ENCODE peak calls at places on chromosome 1, in nine cellular contexts. X is A673, R is NCI-H2081, D is substantia nigra, S is astrocyte of the spinal cord, I is uterus, O is Kasumi-1, E is GM12864, B is head of caudate nucleus. Z is an unnamed sample.

GRCh38 chr1:201277441-201277840 is 5.9 kb upstream of the PKP1 start:
- DNase-seq in X (no peak), R (no peak), D (no peak), S (no peak), I (no peak), O (no peak), E (no peak), B (no peak), Z (no peak)

GRCh38 chr1:157968951-157969350 is 24.5 kb upstream of the KIRREL1 start:
- DNase-seq in X (peak), R (no peak), D (no peak), S (peak), I (peak), O (no peak), E (no peak), B (no peak), Z (no peak)

GRCh38 chr1:37574834-37575479 is 18.2 kb downstream of the DNALI1 start:
- DNase-seq in X (no peak), R (no peak), D (no peak), S (peak), I (no peak), O (no peak), E (no peak), B (no peak), Z (no peak)

GRCh38 chr1:78370779-78371482 is 119.8 kb upstream of the PTGFR start:
- DNase-seq in X (no peak), R (no peak), D (no peak), S (peak), I (no peak), O (no peak), E (no peak), B (no peak), Z (no peak)

GRCh38 chr1:241896670-241896962 is 48.6 kb downstream of the EXO1 start:
- DNase-seq in X (no peak), R (no peak), D (no peak), S (no peak), I (no peak), O (no peak), E (no peak), B (no peak), Z (no peak)

GRCh38 chr1:44831516-44831915 is 11.5 kb downstream of the PTCH2 start:
- DNase-seq in X (no peak), R (peak), D (no peak), S (no peak), I (no peak), O (no peak), E (no peak), B (no peak), Z (no peak)

GRCh38 chr1:214306270-214306669 is 25.3 kb downstream of the SMYD2 start:
- DNase-seq in X (no peak), R (no peak), D (no peak), S (no peak), I (no peak), O (no peak), E (no peak), B (no peak), Z (no peak)

GRCh38 chr1:197180252-197180878 is 33.9 kb upstream of the ASPM start:
- DNase-seq in X (peak), R (peak), D (no peak), S (peak), I (no peak), O (peak), E (no peak), B (peak), Z (no peak)

GRCh38 chr1:43177691-43178090 is 5.6 kb downstream of the CFAP57 start:
- DNase-seq in X (no peak), R (no peak), D (no peak), S (no peak), I (no peak), O (no peak), E (no peak), B (no peak), Z (no peak)

GRCh38 chr1:174996474-174996873 is 3.3 kb upstream of the CACYBP start:
- DNase-seq in X (no peak), R (no peak), D (no peak), S (peak), I (no peak), O (no peak), E (no peak), B (no peak), Z (no peak)

GRCh38 chr1:110344152-110344551 is 5.0 kb downstream of the RBM15 start:
- DNase-seq in X (no peak), R (no peak), D (no peak), S (no peak), I (no peak), O (no peak), E (no peak), B (no peak), Z (no peak)

GRCh38 chr1:31955917-31956736 is 18.0 kb upstream of the PTP4A2 start:
- DNase-seq in X (peak), R (no peak), D (no peak), S (peak), I (peak), O (peak), E (peak), B (peak), Z (peak)

GRCh38 chr1:11046625-11047365 is at the start of gene MASP2:
- DNase-seq in X (no peak), R (no peak), D (no peak), S (no peak), I (no peak), O (no peak), E (no peak), B (no peak), Z (no peak)

GRCh38 chr1:54835131-54835898 is 34.2 kb upstream of the TTC22 start:
- DNase-seq in X (no peak), R (no peak), D (no peak), S (no peak), I (no peak), O (no peak), E (no peak), B (no peak), Z (no peak)

GRCh38 chr1:56675763-56676162 is 30.6 kb downstream of the PRKAA2 start:
- DNase-seq in X (no peak), R (no peak), D (no peak), S (no peak), I (no peak), O (no peak), E (no peak), B (no peak), Z (no peak)

GRCh38 chr1:68178821-68179490 is 53.4 kb downstream of the WLS start:
- DNase-seq in X (no peak), R (no peak), D (no peak), S (peak), I (no peak), O (no peak), E (peak), B (no peak), Z (no peak)

GRCh38 chr1:95916616-95917015 is 682.6 kb downstream of the RWDD3 start:
- DNase-seq in X (peak), R (peak), D (no peak), S (peak), I (no peak), O (peak), E (no peak), B (no peak), Z (no peak)

GRCh38 chr1:108686609-108687313 is 5.3 kb upstream of the PRPF38B start:
- DNase-seq in X (no peak), R (no peak), D (no peak), S (no peak), I (no peak), O (no peak), E (no peak), B (no peak), Z (no peak)

GRCh38 chr1:43565600-43566360 is 35.1 kb downstream of the PTPRF start:
- DNase-seq in X (peak), R (no peak), D (no peak), S (peak), I (peak), O (no peak), E (no peak), B (peak), Z (peak)

Z was measured in Right ventricle myocardium superior.